ENCODE peak calls at places on chromosomes 11 and 22, in ten cellular contexts. One of them, this sample, is unnamed.

GRCh38 chr11:124970925-124971324 is 16.9 kb downstream of the CCDC15 start:
- DNase-seq in GM06990: no peak
- DNase-seq in OCI-LY7: no peak
- DNase-seq in neural crest cell: no peak
- DNase-seq in body of pancreas: no peak
- DNase-seq in fibroblast of lung: peak; percentile 24
- DNase-seq in CD8-positive, alpha-beta T cell: no peak
- DNase-seq in AG09309: no peak
- DNase-seq in kidney: no peak
- DNase-seq in ovary: no peak
- DNase-seq in this sample: no peak

GRCh38 chr11:96763244-96763643 is 373.4 kb downstream of the JRKL start:
- DNase-seq in GM06990: no peak
- DNase-seq in neural crest cell: no peak
- DNase-seq in CD8-positive, alpha-beta T cell: no peak
- DNase-seq in fibroblast of lung: peak; percentile 31
- DNase-seq in kidney: no peak
- DNase-seq in AG09309: no peak
- DNase-seq in body of pancreas: no peak
- DNase-seq in OCI-LY7: no peak
- DNase-seq in ovary: no peak
- DNase-seq in this sample: no peak

GRCh38 chr22:30940655-30941362 is 27.8 kb downstream of the MORC2 start:
- DNase-seq in fibroblast of lung: no peak
- DNase-seq in body of pancreas: no peak
- DNase-seq in kidney: no peak
- DNase-seq in GM06990: no peak
- DNase-seq in ovary: no peak
- DNase-seq in AG09309: no peak
- DNase-seq in CD8-positive, alpha-beta T cell: peak; percentile 46
- DNase-seq in OCI-LY7: no peak
- DNase-seq in neural crest cell: no peak
- DNase-seq in this sample: no peak

GRCh38 chr22:30277547-30278344 is 11.1 kb upstream of the OSM start:
- DNase-seq in body of pancreas: peak; percentile 53
- DNase-seq in ovary: peak; percentile 44
- DNase-seq in fibroblast of lung: peak; percentile 84
- DNase-seq in neural crest cell: no peak
- DNase-seq in CD8-positive, alpha-beta T cell: no peak
- DNase-seq in OCI-LY7: no peak
- DNase-seq in kidney: peak; percentile 74
- DNase-seq in AG09309: peak; percentile 78
- DNase-seq in GM06990: no peak
- DNase-seq in this sample: no peak

GRCh38 chr11:1291295-1292017 is 18.0 kb downstream of the TOLLIP start:
- DNase-seq in kidney: peak; percentile 58
- DNase-seq in neural crest cell: no peak
- DNase-seq in fibroblast of lung: no peak
- DNase-seq in GM06990: no peak
- DNase-seq in AG09309: no peak
- DNase-seq in CD8-positive, alpha-beta T cell: no peak
- DNase-seq in OCI-LY7: no peak
- DNase-seq in ovary: peak; percentile 24
- DNase-seq in body of pancreas: no peak
- DNase-seq in this sample: peak; percentile 6

GRCh38 chr11:128181090-128181485 is 406.3 kb downstream of the ETS1 start:
- DNase-seq in ovary: no peak
- DNase-seq in body of pancreas: no peak
- DNase-seq in CD8-positive, alpha-beta T cell: no peak
- DNase-seq in GM06990: no peak
- DNase-seq in OCI-LY7: no peak
- DNase-seq in kidney: no peak
- DNase-seq in neural crest cell: no peak
- DNase-seq in fibroblast of lung: no peak
- DNase-seq in AG09309: no peak
- DNase-seq in this sample: no peak

GRCh38 chr11:12897390-12897789 is 111.7 kb upstream of the RASSF10 start:
- DNase-seq in AG09309: no peak
- DNase-seq in fibroblast of lung: no peak
- DNase-seq in ovary: no peak
- DNase-seq in OCI-LY7: no peak
- DNase-seq in kidney: no peak
- DNase-seq in CD8-positive, alpha-beta T cell: no peak
- DNase-seq in GM06990: no peak
- DNase-seq in neural crest cell: no peak
- DNase-seq in body of pancreas: peak; percentile 20
- DNase-seq in this sample: peak; percentile 31

GRCh38 chr22:19707347-19708322 is 6.7 kb upstream of the SEPTIN5 start:
- DNase-seq in neural crest cell: no peak
- DNase-seq in body of pancreas: no peak
- DNase-seq in ovary: no peak
- DNase-seq in OCI-LY7: no peak
- DNase-seq in fibroblast of lung: no peak
- DNase-seq in AG09309: no peak
- DNase-seq in kidney: peak; percentile 63
- DNase-seq in CD8-positive, alpha-beta T cell: no peak
- DNase-seq in GM06990: no peak
- DNase-seq in this sample: no peak

GRCh38 chr11:680970-681369 is 14.1 kb downstream of the DEAF1 start:
- DNase-seq in neural crest cell: no peak
- DNase-seq in AG09309: no peak
- DNase-seq in GM06990: no peak
- DNase-seq in OCI-LY7: no peak
- DNase-seq in kidney: no peak
- DNase-seq in ovary: no peak
- DNase-seq in body of pancreas: no peak
- DNase-seq in fibroblast of lung: no peak
- DNase-seq in CD8-positive, alpha-beta T cell: no peak
- DNase-seq in this sample: no peak

GRCh38 chr22:47213571-47214230 is 451.3 kb downstream of the TBC1D22A start:
- DNase-seq in body of pancreas: no peak
- DNase-seq in GM06990: no peak
- DNase-seq in AG09309: no peak
- DNase-seq in CD8-positive, alpha-beta T cell: no peak
- DNase-seq in neural crest cell: no peak
- DNase-seq in fibroblast of lung: no peak
- DNase-seq in OCI-LY7: peak; percentile 46
- DNase-seq in kidney: no peak
- DNase-seq in ovary: peak; percentile 60
- DNase-seq in this sample: no peak

GRCh38 chr11:78030429-78031325 is 7.6 kb upstream of the KCTD14 start:
- DNase-seq in ovary: peak; percentile 47
- DNase-seq in kidney: peak; percentile 75
- DNase-seq in AG09309: no peak
- DNase-seq in CD8-positive, alpha-beta T cell: no peak
- DNase-seq in fibroblast of lung: peak; percentile 70
- DNase-seq in body of pancreas: peak; percentile 86
- DNase-seq in OCI-LY7: no peak
- DNase-seq in neural crest cell: no peak
- DNase-seq in GM06990: no peak
- DNase-seq in this sample: peak; percentile 55

GRCh38 chr11:109371444-109372176 is 50.4 kb upstream of the C11orf87 start:
- DNase-seq in neural crest cell: no peak
- DNase-seq in fibroblast of lung: no peak
- DNase-seq in CD8-positive, alpha-beta T cell: no peak
- DNase-seq in ovary: no peak
- DNase-seq in body of pancreas: no peak
- DNase-seq in kidney: no peak
- DNase-seq in OCI-LY7: no peak
- DNase-seq in GM06990: no peak
- DNase-seq in AG09309: no peak
- DNase-seq in this sample: no peak

GRCh38 chr22:37431366-37431765 is 4.1 kb upstream of the ELFN2 start:
- DNase-seq in GM06990: no peak
- DNase-seq in kidney: no peak
- DNase-seq in fibroblast of lung: peak; percentile 69
- DNase-seq in body of pancreas: no peak
- DNase-seq in neural crest cell: no peak
- DNase-seq in OCI-LY7: no peak
- DNase-seq in CD8-positive, alpha-beta T cell: no peak
- DNase-seq in AG09309: no peak
- DNase-seq in ovary: no peak
- DNase-seq in this sample: no peak

DNA sequence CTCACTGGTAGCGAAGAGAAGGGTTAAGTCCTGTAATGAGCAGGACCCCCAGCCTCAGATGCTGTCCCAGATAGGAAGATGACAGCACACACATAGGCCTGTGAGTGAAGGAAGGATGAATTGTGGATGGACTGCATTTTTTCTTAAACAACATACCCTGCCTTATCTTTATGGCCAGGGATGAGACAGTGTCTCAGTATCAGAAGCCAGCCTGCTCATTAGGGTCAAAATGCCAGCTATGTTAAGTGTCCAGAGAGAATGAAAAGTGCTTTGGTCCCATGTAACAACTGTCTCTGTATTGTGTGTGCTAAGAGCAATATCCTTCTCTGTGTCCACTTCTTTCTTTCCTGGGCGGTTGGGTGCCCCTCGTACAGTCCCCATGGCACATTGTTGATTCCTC is 30.2 kb downstream of the PPFIBP2 start:
- DNase-seq in neural crest cell: no peak
- DNase-seq in fibroblast of lung: no peak
- DNase-seq in body of pancreas: no peak
- DNase-seq in ovary: no peak
- DNase-seq in OCI-LY7: no peak
- DNase-seq in AG09309: no peak
- DNase-seq in CD8-positive, alpha-beta T cell: no peak
- DNase-seq in GM06990: no peak
- DNase-seq in kidney: no peak
- DNase-seq in this sample: no peak
- TF ChIP-seq CTCF in neural crest cell: no peak
- TF ChIP-seq CTCF in fibroblast of lung: no peak
- TF ChIP-seq CTCF in body of pancreas: no peak
- TF ChIP-seq CTCF in ovary: no peak
- TF ChIP-seq CTCF in OCI-LY7: no peak
- TF ChIP-seq CTCF in AG09309: no peak
- TF ChIP-seq CTCF in CD8-positive, alpha-beta T cell: no peak
- TF ChIP-seq CTCF in GM06990: no peak
- TF ChIP-seq CTCF in kidney: no peak
- TF ChIP-seq CTCF in this sample: no peak

GRCh38 chr22:27737521-27737920 is 64.0 kb downstream of the MN1 start:
- DNase-seq in kidney: no peak
- DNase-seq in CD8-positive, alpha-beta T cell: no peak
- DNase-seq in OCI-LY7: no peak
- DNase-seq in GM06990: no peak
- DNase-seq in fibroblast of lung: no peak
- DNase-seq in neural crest cell: no peak
- DNase-seq in ovary: no peak
- DNase-seq in AG09309: no peak
- DNase-seq in body of pancreas: no peak
- DNase-seq in this sample: no peak
- TF ChIP-seq CTCF in kidney: no peak
- TF ChIP-seq CTCF in CD8-positive, alpha-beta T cell: no peak
- TF ChIP-seq CTCF in OCI-LY7: no peak
- TF ChIP-seq CTCF in GM06990: no peak
- TF ChIP-seq CTCF in fibroblast of lung: no peak
- TF ChIP-seq CTCF in neural crest cell: no peak
- TF ChIP-seq CTCF in ovary: no peak
- TF ChIP-seq CTCF in AG09309: no peak
- TF ChIP-seq CTCF in body of pancreas: no peak
- TF ChIP-seq CTCF in this sample: no peak

DNA sequence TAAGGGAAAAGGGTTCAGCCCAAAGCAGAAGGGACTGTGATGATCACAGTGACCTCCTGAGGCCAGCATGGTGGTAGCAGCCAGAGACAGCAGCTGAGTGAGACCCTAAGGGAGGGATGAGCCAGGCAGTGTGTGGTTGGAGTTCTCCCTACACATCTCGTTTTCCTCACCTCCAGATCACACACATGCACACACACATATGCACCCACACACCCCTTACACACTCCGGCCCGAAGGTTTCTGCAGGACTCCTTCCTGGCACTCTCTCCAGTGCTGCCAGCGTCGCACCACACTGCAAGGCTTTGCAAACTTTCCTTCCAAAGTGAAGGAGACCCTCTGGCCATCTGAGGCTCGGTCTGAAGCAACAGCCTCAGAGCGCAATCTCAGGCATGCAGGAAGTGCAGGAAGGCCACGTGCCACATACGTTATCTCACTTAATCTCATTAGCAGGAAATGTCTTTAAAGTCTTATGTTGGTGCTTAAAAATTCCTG is 26.9 kb upstream of the TP53I11 start:
- DNase-seq in OCI-LY7: no peak
- DNase-seq in AG09309: no peak
- DNase-seq in fibroblast of lung: peak; percentile 29
- DNase-seq in body of pancreas: peak; percentile 45
- DNase-seq in neural crest cell: no peak
- DNase-seq in GM06990: no peak
- DNase-seq in CD8-positive, alpha-beta T cell: no peak
- DNase-seq in ovary: no peak
- DNase-seq in kidney: no peak
- DNase-seq in this sample: no peak
- TF ChIP-seq CTCF in OCI-LY7: peak; percentile 57
- TF ChIP-seq CTCF in AG09309: no peak
- TF ChIP-seq CTCF in fibroblast of lung: peak; percentile 8
- TF ChIP-seq CTCF in body of pancreas: no peak
- TF ChIP-seq CTCF in neural crest cell: peak; percentile 37
- TF ChIP-seq CTCF in GM06990: peak; percentile 15
- TF ChIP-seq CTCF in CD8-positive, alpha-beta T cell: no peak
- TF ChIP-seq CTCF in ovary: no peak
- TF ChIP-seq CTCF in kidney: no peak
- TF ChIP-seq CTCF in this sample: peak; percentile 35

GRCh38 chr11:74695705-74696280 is 35.4 kb downstream of the CHRDL2 start:
- DNase-seq in kidney: no peak
- DNase-seq in body of pancreas: no peak
- DNase-seq in OCI-LY7: no peak
- DNase-seq in AG09309: no peak
- DNase-seq in CD8-positive, alpha-beta T cell: no peak
- DNase-seq in GM06990: no peak
- DNase-seq in ovary: no peak
- DNase-seq in fibroblast of lung: no peak
- DNase-seq in neural crest cell: no peak
- DNase-seq in this sample: no peak

GRCh38 chr11:74694536-74694935 is 36.7 kb downstream of the CHRDL2 start:
- DNase-seq in kidney: no peak
- DNase-seq in body of pancreas: no peak
- DNase-seq in neural crest cell: no peak
- DNase-seq in AG09309: no peak
- DNase-seq in ovary: no peak
- DNase-seq in fibroblast of lung: no peak
- DNase-seq in OCI-LY7: no peak
- DNase-seq in CD8-positive, alpha-beta T cell: no peak
- DNase-seq in GM06990: no peak
- DNase-seq in this sample: no peak

GRCh38 chr11:74693531-74693930 is 37.7 kb downstream of the CHRDL2 start:
- DNase-seq in fibroblast of lung: no peak
- DNase-seq in GM06990: no peak
- DNase-seq in ovary: no peak
- DNase-seq in body of pancreas: no peak
- DNase-seq in neural crest cell: no peak
- DNase-seq in CD8-positive, alpha-beta T cell: no peak
- DNase-seq in AG09309: no peak
- DNase-seq in OCI-LY7: no peak
- DNase-seq in kidney: no peak
- DNase-seq in this sample: no peak

GRCh38 chr11:74696488-74696887 is 34.7 kb downstream of the CHRDL2 start:
- DNase-seq in AG09309: no peak
- DNase-seq in neural crest cell: no peak
- DNase-seq in CD8-positive, alpha-beta T cell: no peak
- DNase-seq in kidney: no peak
- DNase-seq in fibroblast of lung: no peak
- DNase-seq in body of pancreas: peak; percentile 32
- DNase-seq in ovary: peak; percentile 66
- DNase-seq in GM06990: no peak
- DNase-seq in OCI-LY7: no peak
- DNase-seq in this sample: no peak

GRCh38 chr11:74694136-74694535 is 37.1 kb downstream of the CHRDL2 start:
- DNase-seq in ovary: no peak
- DNase-seq in kidney: no peak
- DNase-seq in neural crest cell: no peak
- DNase-seq in CD8-positive, alpha-beta T cell: no peak
- DNase-seq in AG09309: no peak
- DNase-seq in OCI-LY7: no peak
- DNase-seq in fibroblast of lung: no peak
- DNase-seq in body of pancreas: no peak
- DNase-seq in GM06990: no peak
- DNase-seq in this sample: no peak
- TF ChIP-seq CTCF in ovary: no peak
- TF ChIP-seq CTCF in kidney: no peak
- TF ChIP-seq CTCF in neural crest cell: no peak
- TF ChIP-seq CTCF in CD8-positive, alpha-beta T cell: no peak
- TF ChIP-seq CTCF in AG09309: no peak
- TF ChIP-seq CTCF in OCI-LY7: no peak
- TF ChIP-seq CTCF in fibroblast of lung: no peak
- TF ChIP-seq CTCF in body of pancreas: no peak
- TF ChIP-seq CTCF in GM06990: no peak
- TF ChIP-seq CTCF in this sample: no peak

This sample was measured in left ventricle myocardium inferior.